ENCODE peak calls at places on chromosomes 1 and 21, in seven cellular contexts. R is NAMALWA; Y is astrocyte of the hippocampus; T is posterior cingulate gyrus; P is T follicular helper cell; H is stimulated activated CD8-positive, alpha-beta memory T cell treated with anti-CD3 and anti-CD28 coated beads, Interleukin-4, amount 100 ng/mL, for 4 hours; U is effector CD4-positive, alpha-beta T cell. F is an unnamed sample.

GRCh38 chr1:237428809-237429208 is 386.8 kb downstream of the RYR2 start:
- DNase-seq in H (no peak), U (no peak), R (no peak), Y (no peak), T (no peak), P (no peak), F (no peak)

GRCh38 chr1:174818951-174819350 is 180.8 kb upstream of the CACYBP start:
- DNase-seq in R (no peak), T (no peak), P (no peak), U (no peak), H (no peak), Y (peak; percentile 12), F (no peak)

GRCh38 chr1:63747445-63747844 is 26.4 kb upstream of the ROR1 start:
- DNase-seq in R (no peak), T (no peak), P (no peak), U (no peak), H (no peak), Y (no peak), F (no peak)

GRCh38 chr21:33254766-33255165 is 11.4 kb upstream of the IL10RB start:
- DNase-seq in H (no peak), Y (no peak), T (no peak), U (no peak), P (no peak), R (no peak), F (no peak)

GRCh38 chr1:32886012-32886827 is at the start of gene HPCA:
- DNase-seq in R (peak; percentile 41), P (no peak), H (no peak), T (peak; percentile 38), U (no peak), Y (peak; percentile 89), F (no peak)

GRCh38 chr1:99660496-99660895 is 14.6 kb downstream of the PALMD start:
- DNase-seq in U (no peak), Y (no peak), T (no peak), R (no peak), H (no peak), P (no peak), F (no peak)

GRCh38 chr1:217393901-217394300 is 237.0 kb downstream of the GPATCH2 start:
- DNase-seq in R (no peak), U (no peak), P (no peak), T (no peak), Y (peak; percentile 14), H (no peak), F (peak; percentile 19)

GRCh38 chr1:37265156-37265555 is 209.2 kb upstream of the ZC3H12A start:
- DNase-seq in H (no peak), U (no peak), P (no peak), T (no peak), Y (no peak), R (no peak), F (no peak)

GRCh38 chr1:109034382-109034781 is 7.5 kb downstream of the WDR47 start:
- DNase-seq in T (no peak), Y (no peak), P (no peak), H (no peak), U (no peak), R (no peak), F (no peak)

GRCh38 chr1:4110888-4111287 is 210.8 kb upstream of the C1orf174 start:
- DNase-seq in R (no peak), H (no peak), U (no peak), P (no peak), Y (no peak), T (no peak), F (no peak)

GRCh38 chr1:55255901-55256300 is 40.7 kb upstream of the USP24 start:
- DNase-seq in R (no peak), T (no peak), P (no peak), Y (no peak), H (no peak), U (no peak), F (no peak)

GRCh38 chr1:96236156-96236739 is 485.3 kb upstream of the PTBP2 start:
- DNase-seq in H (no peak), U (no peak), T (peak; percentile 10), P (no peak), Y (peak; percentile 83), R (peak; percentile 66), F (peak; percentile 78)

GRCh38 chr1:31747304-31747703 is 16.8 kb downstream of the ADGRB2 start:
- DNase-seq in T (no peak), Y (no peak), P (no peak), H (no peak), R (no peak), U (no peak), F (no peak)

GRCh38 chr1:192907545-192908243 is 98.9 kb downstream of the RGS2 start:
- DNase-seq in U (no peak), T (no peak), Y (peak; percentile 56), H (no peak), R (no peak), P (no peak), F (no peak)

GRCh38 chr1:202106340-202107284 is 16.1 kb upstream of the GPR37L1 start:
- DNase-seq in T (no peak), R (no peak), Y (no peak), P (no peak), U (no peak), H (no peak), F (no peak)

GRCh38 chr1:65068202-65069011 is 79.6 kb upstream of the AK4 start:
- DNase-seq in Y (peak; percentile 28), T (no peak), R (peak; percentile 67), H (no peak), P (no peak), U (no peak), F (no peak)

GRCh38 chr1:205505791-205506190 is 1.3 kb downstream of the CDK18 start:
- DNase-seq in Y (peak; percentile 71), R (no peak), H (no peak), T (peak; percentile 40), U (no peak), P (no peak), F (no peak)

GRCh38 chr1:115430717-115431116 is 92.7 kb upstream of the NGF start:
- DNase-seq in Y (peak; percentile 76), R (no peak), H (no peak), U (no peak), P (no peak), T (no peak), F (peak; percentile 32)

GRCh38 chr1:59565611-59566410 is 248.9 kb upstream of the HOOK1 start:
- DNase-seq in P (no peak), H (no peak), U (no peak), R (no peak), T (no peak), Y (peak; percentile 16), F (no peak)

GRCh38 chr1:84148758-84149157 is 4.7 kb downstream of the PRKACB start:
- DNase-seq in P (no peak), T (no peak), H (no peak), U (no peak), R (no peak), Y (no peak), F (no peak)

GRCh38 chr1:206738370-206739366 is 31.9 kb upstream of the IL19 start:
- DNase-seq in R (peak; percentile 24), Y (peak; percentile 26), P (no peak), U (no peak), H (no peak), T (no peak), F (no peak)

GRCh38 chr1:83798965-83799364 is 200.0 kb downstream of the TTLL7 start:
- DNase-seq in U (no peak), P (no peak), R (no peak), Y (no peak), T (no peak), H (no peak), F (no peak)